ENCODE peak calls at places on chromosomes 3 and 15, in five cellular contexts. T is psoas muscle, D is sigmoid colon, F is epithelial cell of esophagus, L is endothelial cell. G is an unnamed sample.

GRCh38 chr15:77480859-77481258 is 60.2 kb downstream of the HMG20A start:
- DNase-seq in T (no peak), D (no peak), F (no peak), L (no peak), G (no peak)

GRCh38 chr3:69324362-69325025 is 61.4 kb downstream of the FRMD4B start:
- DNase-seq in T (no peak), D (no peak), F (peak), L (peak), G (no peak)

GRCh38 chr3:170766823-170767575 is 103.0 kb downstream of the RPL22L1 start:
- DNase-seq in T (no peak), D (no peak), F (no peak), L (no peak), G (no peak)

GRCh38 chr3:15682766-15683165 is 81.2 kb downstream of the BTD start:
- DNase-seq in T (no peak), D (no peak), F (no peak), L (no peak), G (no peak)

GRCh38 chr3:169034401-169034800 is 629.1 kb downstream of the MECOM start:
- DNase-seq in T (no peak), D (no peak), F (peak), L (no peak), G (no peak)

GRCh38 chr3:50237133-50237651 is 1.2 kb downstream of the GNAI2 start:
- DNase-seq in T (peak), D (no peak), F (peak), L (no peak), G (no peak)

GRCh38 chr3:64495413-64495812 is 192.4 kb downstream of the ADAMTS9 start:
- DNase-seq in T (no peak), D (no peak), F (no peak), L (no peak), G (no peak)

GRCh38 chr3:122533931-122534334 is 19.2 kb upstream of the KPNA1 start:
- DNase-seq in T (no peak), D (no peak), F (peak), L (no peak), G (no peak)

GRCh38 chr15:30065025-30065801 is 17.5 kb upstream of the GOLGA8J start:
- DNase-seq in T (no peak), D (no peak), F (peak), L (no peak), G (no peak)

GRCh38 chr3:108894981-108895380 is 58.7 kb downstream of the GUCA1C start:
- DNase-seq in T (no peak), D (no peak), F (no peak), L (no peak), G (no peak)

GRCh38 chr3:13877911-13878710 is 1.8 kb downstream of the WNT7A start:
- DNase-seq in T (no peak), D (no peak), F (peak), L (peak), G (peak)

GRCh38 chr15:72948662-72949061 is 103.6 kb upstream of the NEO1 start:
- DNase-seq in T (no peak), D (no peak), F (no peak), L (no peak), G (no peak)

GRCh38 chr3:165195628-165196576 is at the start of gene SLITRK3:
- DNase-seq in T (no peak), D (no peak), F (no peak), L (peak), G (peak)

GRCh38 chr3:43094851-43095250 is 11.0 kb downstream of the POMGNT2 start:
- DNase-seq in T (no peak), D (no peak), F (no peak), L (no peak), G (no peak)

GRCh38 chr15:74170083-74170844 is 3.2 kb upstream of the ISLR start:
- DNase-seq in T (no peak), D (peak), F (no peak), L (no peak), G (no peak)

GRCh38 chr3:31725568-31725967 is 192.8 kb downstream of the STT3B start:
- DNase-seq in T (no peak), D (no peak), F (no peak), L (no peak), G (no peak)

GRCh38 chr3:188468672-188469071 is 314.7 kb downstream of the LPP start:
- DNase-seq in T (peak), D (peak), F (no peak), L (no peak), G (no peak)

GRCh38 chr15:100807028-100807427 is 72.6 kb upstream of the ALDH1A3 start:
- DNase-seq in T (no peak), D (no peak), F (no peak), L (no peak), G (no peak)

GRCh38 chr3:159534496-159534895 is 454.1 kb upstream of the IL12A start:
- DNase-seq in T (no peak), D (no peak), F (no peak), L (no peak), G (no peak)

GRCh38 chr15:98999233-98999632 is 8.4 kb downstream of the PGPEP1L start:
- DNase-seq in T (no peak), D (no peak), F (no peak), L (no peak), G (no peak)

GRCh38 chr3:46880884-46881818 is 3.6 kb downstream of the PTH1R start:
- DNase-seq in T (no peak), D (no peak), F (no peak), L (no peak), G (no peak)

GRCh38 chr3:46876313-46877300 is 914 bp upstream of the PTH1R start:
- DNase-seq in T (no peak), D (no peak), F (no peak), L (no peak), G (no peak)

GRCh38 chr3:46877671-46878125 is at the start of gene PTH1R:
- DNase-seq in T (peak), D (no peak), F (no peak), L (no peak), G (no peak)

GRCh38 chr3:46881819-46882376 is 4.4 kb downstream of the PTH1R start:
- DNase-seq in T (no peak), D (peak), F (no peak), L (no peak), G (no peak)

DNA sequence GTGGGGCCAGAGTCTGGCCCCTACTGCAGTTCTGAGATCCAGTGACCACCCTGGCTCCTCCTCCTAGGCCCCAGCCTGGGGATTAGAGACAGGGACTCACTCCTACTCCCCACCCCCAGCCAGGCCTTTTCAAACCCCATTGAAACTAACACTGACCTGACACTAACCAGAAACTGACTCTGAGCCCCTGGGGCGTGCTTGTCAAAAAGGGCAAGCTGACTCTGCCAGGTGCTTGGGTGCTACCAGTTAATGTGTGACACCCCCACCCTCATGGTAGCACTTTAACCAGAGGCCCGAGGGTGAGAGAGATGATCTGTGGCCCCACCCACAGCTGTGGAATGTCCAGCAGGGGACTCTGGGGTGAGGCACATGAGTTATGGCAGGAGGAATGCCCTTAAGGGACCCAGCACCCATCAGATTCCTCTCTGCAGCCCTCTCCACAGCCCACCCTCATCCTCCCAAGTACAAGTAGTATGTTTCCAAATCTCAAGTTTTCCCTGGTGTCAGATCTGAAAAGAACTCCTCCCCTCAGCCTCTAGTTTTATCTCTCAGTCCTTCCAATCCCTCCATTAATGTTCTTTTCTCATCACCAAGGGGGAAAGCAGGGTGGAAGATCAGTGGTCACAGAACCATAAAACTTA is 1.4 kb downstream of the PTH1R start:
- DNase-seq in T (no peak), D (no peak), F (peak), L (no peak), G (no peak)
- TF ChIP-seq CTCF in T (no peak), D (no peak), F (no peak), L (no peak), G (peak)

GRCh38 chr3:113773381-113773780 is 26.5 kb downstream of the ATP6V1A start:
- DNase-seq in T (no peak), D (no peak), F (peak), L (no peak), G (no peak)

GRCh38 chr3:113764698-113765097 is 17.9 kb downstream of the ATP6V1A start:
- DNase-seq in T (no peak), D (no peak), F (no peak), L (no peak), G (no peak)

GRCh38 chr3:113771993-113772392 is 25.2 kb downstream of the ATP6V1A start:
- DNase-seq in T (no peak), D (no peak), F (no peak), L (no peak), G (no peak)

GRCh38 chr3:113769551-113769950 is 22.7 kb downstream of the ATP6V1A start:
- DNase-seq in T (no peak), D (no peak), F (peak), L (no peak), G (no peak)
- TF ChIP-seq CTCF in T (no peak), D (no peak), F (peak), L (no peak), G (peak)

DNA sequence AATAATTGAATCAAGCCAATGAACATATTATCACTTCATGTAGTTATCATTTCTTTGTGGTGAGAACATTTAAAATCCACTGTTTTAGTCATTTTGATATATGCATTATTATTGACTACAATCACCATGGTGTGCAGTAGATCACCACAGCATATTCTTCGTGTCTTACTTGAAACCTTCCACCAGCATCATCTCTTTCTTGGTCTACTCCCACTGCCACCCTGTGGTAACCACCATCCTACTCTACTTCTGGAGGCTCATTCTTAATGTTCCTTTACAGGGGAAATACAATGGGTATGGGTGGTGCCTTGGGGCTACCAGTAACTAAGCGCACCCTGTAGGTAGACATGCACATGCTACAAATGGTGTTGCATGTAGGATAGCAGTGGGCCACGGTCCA is 25.4 kb downstream of the PXK start:
- DNase-seq in T (no peak), D (no peak), F (no peak), L (no peak), G (no peak)
- TF ChIP-seq CTCF in T (no peak), D (no peak), F (no peak), L (no peak), G (no peak)

GRCh38 chr15:39786444-39787056 is 3.9 kb upstream of the FSIP1 start:
- DNase-seq in T (no peak), D (no peak), F (peak), L (no peak), G (no peak)
- TF ChIP-seq CTCF in T (peak), D (peak), F (peak), L (peak), G (peak)

GRCh38 chr3:36909666-36910065 is 35.2 kb downstream of the TRANK1 start:
- DNase-seq in T (no peak), D (no peak), F (peak), L (no peak), G (no peak)

GRCh38 chr3:36909181-36909580 is 35.7 kb downstream of the TRANK1 start:
- DNase-seq in T (no peak), D (no peak), F (no peak), L (no peak), G (no peak)

GRCh38 chr3:36908647-36909180 is 36.1 kb downstream of the TRANK1 start:
- DNase-seq in T (no peak), D (no peak), F (no peak), L (no peak), G (no peak)

GRCh38 chr3:36907911-36908646 is 36.8 kb downstream of the TRANK1 start:
- DNase-seq in T (no peak), D (peak), F (peak), L (peak), G (no peak)

DNA sequence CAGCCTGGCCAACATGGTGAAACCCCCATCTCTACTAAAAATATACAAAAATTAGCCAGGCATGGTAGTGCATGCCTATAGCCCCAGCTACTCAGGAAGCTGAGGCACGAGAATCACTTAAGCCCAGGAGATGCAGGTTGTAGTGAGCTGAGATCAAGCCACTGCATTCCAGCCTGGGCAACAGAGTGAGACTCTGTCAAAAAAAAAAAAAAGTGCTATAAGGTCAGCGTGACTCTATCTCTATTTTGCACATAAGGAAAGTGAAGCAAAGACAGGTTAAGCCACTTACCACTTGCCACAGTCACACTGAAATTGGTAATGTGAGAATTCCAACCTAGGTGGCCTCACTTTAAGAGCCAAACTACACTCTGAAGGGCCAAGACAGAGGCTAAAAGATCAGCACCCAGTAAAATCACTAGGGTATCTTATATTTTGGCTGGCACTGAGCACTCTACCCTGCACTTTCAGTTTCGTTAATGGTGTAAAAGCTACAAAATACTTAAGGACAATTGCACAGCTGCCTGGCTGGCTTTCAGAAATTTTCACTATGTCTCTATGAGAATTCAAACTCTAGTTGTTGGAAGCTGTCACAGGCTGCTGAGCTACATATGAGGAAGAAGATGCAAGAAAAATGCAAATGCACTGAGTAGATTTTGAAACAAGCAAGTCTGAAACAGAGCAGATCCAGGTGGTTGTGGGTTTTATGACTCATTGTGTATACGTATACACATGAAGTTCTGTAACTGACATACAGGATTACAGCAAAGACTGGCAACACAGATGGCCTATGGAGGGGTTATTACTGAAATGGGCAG is 32.7 kb downstream of the TRANK1 start:
- DNase-seq in T (no peak), D (no peak), F (peak), L (no peak), G (no peak)
- TF ChIP-seq CTCF in T (no peak), D (no peak), F (no peak), L (no peak), G (no peak)

GRCh38 chr3:59831394-59831793 is 781.6 kb upstream of the CFAP20DC start:
- DNase-seq in T (no peak), D (no peak), F (no peak), L (no peak), G (no peak)

GRCh38 chr3:59839283-59839682 is 789.5 kb upstream of the CFAP20DC start:
- DNase-seq in T (no peak), D (no peak), F (peak), L (no peak), G (no peak)

GRCh38 chr3:59839810-59840515 is 790.1 kb upstream of the CFAP20DC start:
- DNase-seq in T (no peak), D (no peak), F (no peak), L (no peak), G (no peak)

DNA sequence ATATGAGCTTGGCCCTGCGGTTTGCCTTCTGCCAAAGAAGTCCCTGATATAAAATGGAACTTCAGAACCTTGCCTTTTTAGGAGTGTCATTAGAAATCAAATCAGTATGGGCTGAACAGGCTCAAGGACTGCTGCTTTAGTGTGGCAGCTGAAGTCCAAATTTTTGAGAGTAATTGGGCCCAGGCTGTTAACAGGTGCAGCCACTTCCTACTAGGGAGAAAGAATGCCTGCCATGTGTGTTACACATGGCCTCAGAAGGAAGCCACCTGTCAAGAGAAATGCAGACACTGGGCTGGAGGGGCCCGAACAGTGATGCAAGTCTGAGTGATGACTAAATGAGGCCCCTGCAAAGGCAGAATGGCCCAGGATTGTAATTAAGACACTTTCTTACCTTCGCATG is 786.7 kb upstream of the CFAP20DC start:
- DNase-seq in T (no peak), D (no peak), F (no peak), L (no peak), G (no peak)
- TF ChIP-seq CTCF in T (no peak), D (no peak), F (no peak), L (no peak), G (no peak)

DNA sequence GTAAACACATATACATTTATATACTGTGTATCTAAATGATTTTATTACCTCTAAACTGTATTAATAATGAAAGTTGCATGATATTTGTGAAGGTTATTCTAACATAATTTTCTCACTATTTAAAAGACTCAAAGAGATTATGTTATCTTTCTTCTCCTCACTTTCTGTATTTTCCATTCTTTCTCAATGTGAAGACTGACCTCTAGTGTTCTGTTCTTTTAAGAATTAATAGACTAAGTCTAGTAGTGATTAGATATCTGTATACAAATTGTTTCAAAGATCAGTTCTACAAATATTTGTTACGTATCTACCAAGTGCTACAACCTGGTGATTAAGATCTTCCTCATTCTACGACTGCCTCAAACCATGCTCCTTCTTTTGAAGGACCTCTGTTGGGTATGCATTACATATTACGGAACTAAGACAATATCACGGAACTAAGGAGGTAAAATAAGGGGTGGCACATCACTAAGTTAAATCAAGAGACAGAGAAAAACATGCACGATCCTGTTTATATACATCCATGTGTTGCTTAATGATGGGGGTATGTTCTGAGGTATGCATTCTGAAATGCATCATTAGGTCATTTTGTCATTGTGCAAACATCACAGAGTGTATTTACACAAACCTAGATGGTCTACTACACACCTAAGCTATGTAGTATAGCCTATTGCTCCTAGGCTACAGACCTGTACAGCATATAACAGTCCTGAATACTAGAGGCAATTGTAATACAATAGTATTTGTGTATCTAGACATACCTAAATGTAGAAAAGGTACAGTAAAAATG is 161.5 kb upstream of the KBTBD8 start:
- DNase-seq in T (no peak), D (no peak), F (peak), L (no peak), G (no peak)
- TF ChIP-seq CTCF in T (no peak), D (peak), F (no peak), L (no peak), G (peak)

DNA sequence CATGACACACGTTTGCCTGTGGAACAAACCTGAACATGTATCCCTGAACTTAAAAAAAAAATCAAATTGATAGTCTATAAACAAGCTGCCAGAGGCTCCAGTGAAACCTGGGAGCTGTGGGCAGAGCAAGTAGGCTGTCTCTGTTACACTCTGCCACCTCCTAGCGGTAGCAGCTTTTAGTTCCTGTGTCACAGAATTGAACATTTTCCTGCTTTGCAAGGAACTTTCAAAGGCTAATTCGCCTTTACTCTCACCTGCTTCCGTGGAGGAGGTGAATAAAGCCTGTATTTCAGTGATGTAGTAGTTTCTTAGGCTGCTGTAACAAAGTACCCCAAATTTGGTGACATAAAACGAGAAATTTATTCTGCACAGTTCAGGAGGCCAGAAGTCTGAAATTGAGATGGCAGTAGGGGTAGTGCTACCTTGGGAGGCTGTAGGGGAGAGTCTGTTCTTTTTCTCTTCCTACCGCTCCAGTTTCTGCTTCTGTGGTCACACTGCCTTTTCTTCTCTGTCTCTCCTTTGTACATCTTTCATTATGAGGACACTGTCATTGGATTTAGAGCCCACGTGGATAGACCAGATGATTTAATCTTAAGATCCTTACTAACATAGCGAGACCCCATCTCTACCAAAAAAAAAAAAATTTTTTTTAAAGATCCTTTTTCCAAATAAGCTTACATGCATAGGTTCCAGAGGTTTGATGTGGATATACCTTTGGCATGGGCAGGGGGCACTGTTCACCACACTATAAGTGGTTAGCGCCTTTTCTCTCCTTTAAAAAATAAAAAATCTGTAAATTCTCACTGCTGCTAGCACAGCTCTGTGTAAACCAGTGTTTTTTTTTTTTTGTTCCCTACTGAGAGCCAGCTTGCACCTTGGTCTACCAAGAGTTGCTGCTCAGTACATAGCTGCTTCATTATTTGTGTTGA is 25.3 kb downstream of the FBXO22 start:
- DNase-seq in T (no peak), D (no peak), F (peak), L (peak), G (no peak)
- TF ChIP-seq CTCF in T (no peak), D (no peak), F (peak), L (peak), G (peak)